ENCODE peak calls at places on chromosomes 7 and 10, in nine cellular contexts. M, C, K, T, L, D, X, P and E are unnamed samples.

GRCh38 chr7:1432411-1433082 is 26.7 kb downstream of the MICALL2 start:
- DNase-seq in D (peak), M (peak), C (peak), X (peak), T (peak), P (peak), K (peak), L (peak), E (peak)

GRCh38 chr10:25815999-25816768 is 117.8 kb upstream of the MYO3A start:
- DNase-seq in T (no peak), L (no peak), C (no peak), X (no peak), P (no peak), K (peak), D (no peak), M (no peak), E (no peak)

GRCh38 chr7:36710186-36710813 is 14.0 kb downstream of the AOAH start:
- DNase-seq in D (no peak), K (no peak), X (no peak), T (no peak), M (no peak), C (no peak), P (no peak), L (no peak), E (no peak)

GRCh38 chr10:13115832-13116793 is 16.1 kb downstream of the OPTN start:
- DNase-seq in T (no peak), K (no peak), X (no peak), P (no peak), L (no peak), D (no peak), M (no peak), C (no peak), E (no peak)

GRCh38 chr10:64376169-64376568 is 855.0 kb downstream of the REEP3 start:
- DNase-seq in X (no peak), L (no peak), D (no peak), K (no peak), T (no peak), M (no peak), C (peak), P (no peak), E (no peak)

GRCh38 chr7:25758559-25758958 is 393.4 kb upstream of the NFE2L3 start:
- DNase-seq in K (no peak), M (no peak), T (no peak), D (no peak), L (no peak), P (no peak), C (no peak), X (no peak), E (peak)

GRCh38 chr10:80429521-80429966 is 21.2 kb downstream of the PRXL2A start:
- DNase-seq in M (peak), K (no peak), D (no peak), C (no peak), T (peak), P (peak), X (no peak), L (no peak), E (peak)

GRCh38 chr10:1408656-1409358 is 328.5 kb downstream of the ADARB2 start:
- DNase-seq in C (no peak), P (no peak), M (no peak), T (no peak), L (no peak), D (no peak), K (no peak), X (no peak), E (no peak)

GRCh38 chr10:98340261-98340675 is 72.3 kb upstream of the LOXL4 start:
- DNase-seq in D (no peak), L (peak), C (no peak), X (no peak), M (no peak), T (peak), K (peak), P (peak), E (peak)

GRCh38 chr7:128530855-128531104 is 54.2 kb downstream of the METTL2B start:
- DNase-seq in L (no peak), C (no peak), M (no peak), T (no peak), K (no peak), D (no peak), P (no peak), X (no peak), E (no peak)

GRCh38 chr7:77697535-77697831 is 1.2 kb downstream of the RSBN1L start:
- DNase-seq in D (no peak), L (no peak), M (no peak), T (peak), P (no peak), X (no peak), K (no peak), C (no peak), E (no peak)

GRCh38 chr7:11458736-11459483 is 373.1 kb downstream of the THSD7A start:
- DNase-seq in K (peak), P (peak), M (peak), C (no peak), T (peak), X (no peak), D (no peak), L (peak), E (peak)

GRCh38 chr10:84140036-84140379 is 699 bp downstream of the GHITM start:
- DNase-seq in M (no peak), L (peak), P (no peak), K (peak), D (no peak), C (peak), T (peak), X (no peak), E (no peak)

GRCh38 chr7:90709501-90710465 is 113.7 kb downstream of the CDK14 start:
- DNase-seq in K (peak), T (peak), D (no peak), P (peak), L (peak), M (no peak), C (peak), X (no peak), E (no peak)

GRCh38 chr10:54496852-54497251 is 304.2 kb downstream of the PCDH15 start:
- DNase-seq in D (no peak), K (peak), C (no peak), L (peak), P (peak), T (no peak), M (no peak), X (no peak), E (no peak)

GRCh38 chr10:63699785-63700184 is 178.6 kb downstream of the REEP3 start:
- DNase-seq in L (peak), C (no peak), T (peak), K (no peak), D (no peak), P (no peak), M (no peak), X (no peak), E (peak)

GRCh38 chr7:17411922-17412321 is 113.5 kb downstream of the AHR start:
- DNase-seq in X (no peak), P (no peak), M (no peak), K (no peak), C (no peak), D (no peak), L (no peak), T (no peak), E (no peak)